ENCODE peak calls at places on chromosomes 7 and 10, in eight cellular contexts. One of them, this sample, is unnamed.
A peak's percentile ranks its signal among the peaks of the same experiment; 100 is the strongest.

GRCh38 chr10:54159924-54160323 is 641.1 kb downstream of the PCDH15 start:
- DNase-seq in heart right ventricle: no peak
- DNase-seq in tibial artery: no peak
- DNase-seq in left kidney: no peak
- DNase-seq in activated CD4-positive, alpha-beta T cell treated with anti-CD3 and anti-CD28 coated beads, Interleukin-2, amount 50 U/mL, for 48 hours: no peak
- DNase-seq in IMR-90: no peak
- DNase-seq in activated CD8-positive, alpha-beta T cell treated with anti-CD3 and anti-CD28 coated beads for 36 hours: no peak
- DNase-seq in PC-3: no peak
- DNase-seq in this sample: no peak

GRCh38 chr10:26969145-26969926 is 108.6 kb upstream of the ABI1 start:
- DNase-seq in activated CD8-positive, alpha-beta T cell treated with anti-CD3 and anti-CD28 coated beads for 36 hours: peak; percentile 20
- DNase-seq in PC-3: no peak
- DNase-seq in tibial artery: no peak
- DNase-seq in activated CD4-positive, alpha-beta T cell treated with anti-CD3 and anti-CD28 coated beads, Interleukin-2, amount 50 U/mL, for 48 hours: peak; percentile 26
- DNase-seq in IMR-90: no peak
- DNase-seq in heart right ventricle: no peak
- DNase-seq in left kidney: no peak
- DNase-seq in this sample: no peak

GRCh38 chr7:73830618-73830871 is 251 bp upstream of the CLDN4 start:
- DNase-seq in activated CD4-positive, alpha-beta T cell treated with anti-CD3 and anti-CD28 coated beads, Interleukin-2, amount 50 U/mL, for 48 hours: no peak
- DNase-seq in tibial artery: no peak
- DNase-seq in left kidney: no peak
- DNase-seq in activated CD8-positive, alpha-beta T cell treated with anti-CD3 and anti-CD28 coated beads for 36 hours: no peak
- DNase-seq in PC-3: no peak
- DNase-seq in IMR-90: peak; percentile 28
- DNase-seq in heart right ventricle: no peak
- DNase-seq in this sample: no peak

GRCh38 chr10:9076066-9076465 is 1021.6 kb downstream of the GATA3 start:
- DNase-seq in activated CD4-positive, alpha-beta T cell treated with anti-CD3 and anti-CD28 coated beads, Interleukin-2, amount 50 U/mL, for 48 hours: no peak
- DNase-seq in IMR-90: no peak
- DNase-seq in heart right ventricle: no peak
- DNase-seq in PC-3: no peak
- DNase-seq in tibial artery: no peak
- DNase-seq in left kidney: no peak
- DNase-seq in activated CD8-positive, alpha-beta T cell treated with anti-CD3 and anti-CD28 coated beads for 36 hours: peak; percentile 25
- DNase-seq in this sample: no peak

GRCh38 chr10:110775022-110775379 is 96.7 kb upstream of the PDCD4 start:
- DNase-seq in heart right ventricle: no peak
- DNase-seq in activated CD4-positive, alpha-beta T cell treated with anti-CD3 and anti-CD28 coated beads, Interleukin-2, amount 50 U/mL, for 48 hours: no peak
- DNase-seq in PC-3: peak; percentile 90
- DNase-seq in IMR-90: no peak
- DNase-seq in tibial artery: no peak
- DNase-seq in activated CD8-positive, alpha-beta T cell treated with anti-CD3 and anti-CD28 coated beads for 36 hours: no peak
- DNase-seq in left kidney: no peak
- DNase-seq in this sample: peak; percentile 42

GRCh38 chr10:43371418-43371817 is at the start of gene FXYD4:
- DNase-seq in PC-3: no peak
- DNase-seq in left kidney: no peak
- DNase-seq in tibial artery: no peak
- DNase-seq in IMR-90: no peak
- DNase-seq in activated CD8-positive, alpha-beta T cell treated with anti-CD3 and anti-CD28 coated beads for 36 hours: no peak
- DNase-seq in heart right ventricle: no peak
- DNase-seq in activated CD4-positive, alpha-beta T cell treated with anti-CD3 and anti-CD28 coated beads, Interleukin-2, amount 50 U/mL, for 48 hours: no peak
- DNase-seq in this sample: no peak

GRCh38 chr10:100101526-100102076 is 19.9 kb upstream of the CPN1 start:
- DNase-seq in tibial artery: no peak
- DNase-seq in left kidney: no peak
- DNase-seq in IMR-90: peak; percentile 6
- DNase-seq in activated CD4-positive, alpha-beta T cell treated with anti-CD3 and anti-CD28 coated beads, Interleukin-2, amount 50 U/mL, for 48 hours: no peak
- DNase-seq in PC-3: peak; percentile 53
- DNase-seq in activated CD8-positive, alpha-beta T cell treated with anti-CD3 and anti-CD28 coated beads for 36 hours: no peak
- DNase-seq in heart right ventricle: no peak
- DNase-seq in this sample: peak; percentile 10

GRCh38 chr10:122530177-122530576 is 30.4 kb upstream of the DMBT1 start:
- DNase-seq in IMR-90: no peak
- DNase-seq in PC-3: no peak
- DNase-seq in activated CD8-positive, alpha-beta T cell treated with anti-CD3 and anti-CD28 coated beads for 36 hours: no peak
- DNase-seq in tibial artery: no peak
- DNase-seq in heart right ventricle: peak; percentile 37
- DNase-seq in activated CD4-positive, alpha-beta T cell treated with anti-CD3 and anti-CD28 coated beads, Interleukin-2, amount 50 U/mL, for 48 hours: no peak
- DNase-seq in left kidney: peak; percentile 43
- DNase-seq in this sample: peak; percentile 44

GRCh38 chr7:2090526-2091520 is 141.9 kb downstream of the MAD1L1 start:
- DNase-seq in activated CD4-positive, alpha-beta T cell treated with anti-CD3 and anti-CD28 coated beads, Interleukin-2, amount 50 U/mL, for 48 hours: no peak
- DNase-seq in left kidney: no peak
- DNase-seq in activated CD8-positive, alpha-beta T cell treated with anti-CD3 and anti-CD28 coated beads for 36 hours: no peak
- DNase-seq in heart right ventricle: no peak
- DNase-seq in PC-3: no peak
- DNase-seq in IMR-90: no peak
- DNase-seq in tibial artery: no peak
- DNase-seq in this sample: no peak

GRCh38 chr7:128112018-128112780 is 81.0 kb upstream of the LRRC4 start:
- DNase-seq in PC-3: no peak
- DNase-seq in activated CD8-positive, alpha-beta T cell treated with anti-CD3 and anti-CD28 coated beads for 36 hours: no peak
- DNase-seq in tibial artery: peak; percentile 52
- DNase-seq in heart right ventricle: no peak
- DNase-seq in IMR-90: no peak
- DNase-seq in left kidney: no peak
- DNase-seq in activated CD4-positive, alpha-beta T cell treated with anti-CD3 and anti-CD28 coated beads, Interleukin-2, amount 50 U/mL, for 48 hours: no peak
- DNase-seq in this sample: no peak

GRCh38 chr10:27240891-27241639 is 468 bp upstream of the ACBD5 start:
- DNase-seq in PC-3: peak; percentile 13
- DNase-seq in activated CD4-positive, alpha-beta T cell treated with anti-CD3 and anti-CD28 coated beads, Interleukin-2, amount 50 U/mL, for 48 hours: peak; percentile 46
- DNase-seq in IMR-90: no peak
- DNase-seq in left kidney: peak; percentile 44
- DNase-seq in heart right ventricle: no peak
- DNase-seq in activated CD8-positive, alpha-beta T cell treated with anti-CD3 and anti-CD28 coated beads for 36 hours: peak; percentile 51
- DNase-seq in tibial artery: no peak
- DNase-seq in this sample: peak; percentile 16

GRCh38 chr10:77537720-77538373 is 99.8 kb downstream of the KCNMA1 start:
- DNase-seq in heart right ventricle: no peak
- DNase-seq in left kidney: peak; percentile 39
- DNase-seq in activated CD8-positive, alpha-beta T cell treated with anti-CD3 and anti-CD28 coated beads for 36 hours: no peak
- DNase-seq in tibial artery: peak; percentile 86
- DNase-seq in PC-3: no peak
- DNase-seq in IMR-90: peak; percentile 42
- DNase-seq in activated CD4-positive, alpha-beta T cell treated with anti-CD3 and anti-CD28 coated beads, Interleukin-2, amount 50 U/mL, for 48 hours: no peak
- DNase-seq in this sample: no peak

GRCh38 chr10:29035721-29036120 is 253.1 kb upstream of the LYZL1 start:
- DNase-seq in PC-3: no peak
- DNase-seq in tibial artery: no peak
- DNase-seq in activated CD8-positive, alpha-beta T cell treated with anti-CD3 and anti-CD28 coated beads for 36 hours: no peak
- DNase-seq in IMR-90: no peak
- DNase-seq in heart right ventricle: no peak
- DNase-seq in left kidney: no peak
- DNase-seq in activated CD4-positive, alpha-beta T cell treated with anti-CD3 and anti-CD28 coated beads, Interleukin-2, amount 50 U/mL, for 48 hours: no peak
- DNase-seq in this sample: no peak

GRCh38 chr7:84232653-84233052 is 38.1 kb upstream of the SEMA3A start:
- DNase-seq in left kidney: no peak
- DNase-seq in PC-3: peak; percentile 46
- DNase-seq in activated CD8-positive, alpha-beta T cell treated with anti-CD3 and anti-CD28 coated beads for 36 hours: no peak
- DNase-seq in activated CD4-positive, alpha-beta T cell treated with anti-CD3 and anti-CD28 coated beads, Interleukin-2, amount 50 U/mL, for 48 hours: no peak
- DNase-seq in heart right ventricle: no peak
- DNase-seq in tibial artery: no peak
- DNase-seq in IMR-90: peak; percentile 93
- DNase-seq in this sample: peak; percentile 29

GRCh38 chr7:151862606-151863381 is 14.1 kb downstream of the PRKAG2 start:
- DNase-seq in PC-3: no peak
- DNase-seq in activated CD8-positive, alpha-beta T cell treated with anti-CD3 and anti-CD28 coated beads for 36 hours: no peak
- DNase-seq in left kidney: no peak
- DNase-seq in IMR-90: no peak
- DNase-seq in heart right ventricle: no peak
- DNase-seq in tibial artery: no peak
- DNase-seq in activated CD4-positive, alpha-beta T cell treated with anti-CD3 and anti-CD28 coated beads, Interleukin-2, amount 50 U/mL, for 48 hours: no peak
- DNase-seq in this sample: no peak

GRCh38 chr7:114689391-114689790 is 232.5 kb upstream of the MDFIC start:
- DNase-seq in IMR-90: no peak
- DNase-seq in heart right ventricle: no peak
- DNase-seq in activated CD8-positive, alpha-beta T cell treated with anti-CD3 and anti-CD28 coated beads for 36 hours: no peak
- DNase-seq in PC-3: no peak
- DNase-seq in activated CD4-positive, alpha-beta T cell treated with anti-CD3 and anti-CD28 coated beads, Interleukin-2, amount 50 U/mL, for 48 hours: no peak
- DNase-seq in tibial artery: no peak
- DNase-seq in left kidney: peak; percentile 87
- DNase-seq in this sample: no peak

GRCh38 chr7:105473163-105473562 is 48.9 kb downstream of the PUS7 start:
- DNase-seq in activated CD8-positive, alpha-beta T cell treated with anti-CD3 and anti-CD28 coated beads for 36 hours: no peak
- DNase-seq in heart right ventricle: no peak
- DNase-seq in left kidney: no peak
- DNase-seq in tibial artery: no peak
- DNase-seq in activated CD4-positive, alpha-beta T cell treated with anti-CD3 and anti-CD28 coated beads, Interleukin-2, amount 50 U/mL, for 48 hours: no peak
- DNase-seq in PC-3: no peak
- DNase-seq in IMR-90: peak; percentile 91
- DNase-seq in this sample: peak; percentile 31

GRCh38 chr10:30997536-30998252 is 34.0 kb downstream of the ZNF438 start:
- DNase-seq in IMR-90: no peak
- DNase-seq in PC-3: no peak
- DNase-seq in heart right ventricle: no peak
- DNase-seq in tibial artery: no peak
- DNase-seq in left kidney: no peak
- DNase-seq in activated CD8-positive, alpha-beta T cell treated with anti-CD3 and anti-CD28 coated beads for 36 hours: no peak
- DNase-seq in activated CD4-positive, alpha-beta T cell treated with anti-CD3 and anti-CD28 coated beads, Interleukin-2, amount 50 U/mL, for 48 hours: no peak
- DNase-seq in this sample: no peak

GRCh38 chr10:129288940-129289468 is 178.0 kb upstream of the MGMT start:
- DNase-seq in heart right ventricle: no peak
- DNase-seq in IMR-90: no peak
- DNase-seq in activated CD4-positive, alpha-beta T cell treated with anti-CD3 and anti-CD28 coated beads, Interleukin-2, amount 50 U/mL, for 48 hours: no peak
- DNase-seq in PC-3: no peak
- DNase-seq in activated CD8-positive, alpha-beta T cell treated with anti-CD3 and anti-CD28 coated beads for 36 hours: no peak
- DNase-seq in tibial artery: no peak
- DNase-seq in left kidney: no peak
- DNase-seq in this sample: no peak

GRCh38 chr10:101035916-101036702 is 5.1 kb downstream of the SFXN3 start:
- DNase-seq in IMR-90: no peak
- DNase-seq in PC-3: no peak
- DNase-seq in tibial artery: no peak
- DNase-seq in activated CD8-positive, alpha-beta T cell treated with anti-CD3 and anti-CD28 coated beads for 36 hours: no peak
- DNase-seq in heart right ventricle: no peak
- DNase-seq in left kidney: no peak
- DNase-seq in activated CD4-positive, alpha-beta T cell treated with anti-CD3 and anti-CD28 coated beads, Interleukin-2, amount 50 U/mL, for 48 hours: no peak
- DNase-seq in this sample: no peak

GRCh38 chr10:59227136-59227673 is 50.8 kb downstream of the PHYHIPL start:
- DNase-seq in PC-3: peak; percentile 25
- DNase-seq in activated CD8-positive, alpha-beta T cell treated with anti-CD3 and anti-CD28 coated beads for 36 hours: no peak
- DNase-seq in activated CD4-positive, alpha-beta T cell treated with anti-CD3 and anti-CD28 coated beads, Interleukin-2, amount 50 U/mL, for 48 hours: no peak
- DNase-seq in left kidney: no peak
- DNase-seq in heart right ventricle: no peak
- DNase-seq in IMR-90: no peak
- DNase-seq in tibial artery: no peak
- DNase-seq in this sample: no peak

GRCh38 chr7:36208997-36209813 is 56.2 kb downstream of the EEPD1 start:
- DNase-seq in activated CD8-positive, alpha-beta T cell treated with anti-CD3 and anti-CD28 coated beads for 36 hours: no peak
- DNase-seq in heart right ventricle: no peak
- DNase-seq in PC-3: peak; percentile 11
- DNase-seq in activated CD4-positive, alpha-beta T cell treated with anti-CD3 and anti-CD28 coated beads, Interleukin-2, amount 50 U/mL, for 48 hours: no peak
- DNase-seq in left kidney: no peak
- DNase-seq in IMR-90: peak; percentile 62
- DNase-seq in tibial artery: no peak
- DNase-seq in this sample: no peak

GRCh38 chr7:114889646-114890285 is 32.1 kb upstream of the MDFIC start:
- DNase-seq in activated CD4-positive, alpha-beta T cell treated with anti-CD3 and anti-CD28 coated beads, Interleukin-2, amount 50 U/mL, for 48 hours: no peak
- DNase-seq in left kidney: no peak
- DNase-seq in PC-3: peak; percentile 87
- DNase-seq in tibial artery: no peak
- DNase-seq in activated CD8-positive, alpha-beta T cell treated with anti-CD3 and anti-CD28 coated beads for 36 hours: peak; percentile 28
- DNase-seq in heart right ventricle: no peak
- DNase-seq in IMR-90: peak; percentile 99
- DNase-seq in this sample: peak; percentile 98

GRCh38 chr10:91700788-91701444 is 68.0 kb upstream of the PPP1R3C start:
- DNase-seq in PC-3: peak; percentile 77
- DNase-seq in left kidney: no peak
- DNase-seq in activated CD8-positive, alpha-beta T cell treated with anti-CD3 and anti-CD28 coated beads for 36 hours: no peak
- DNase-seq in IMR-90: peak; percentile 81
- DNase-seq in activated CD4-positive, alpha-beta T cell treated with anti-CD3 and anti-CD28 coated beads, Interleukin-2, amount 50 U/mL, for 48 hours: no peak
- DNase-seq in tibial artery: no peak
- DNase-seq in heart right ventricle: no peak
- DNase-seq in this sample: peak; percentile 26

GRCh38 chr10:4498763-4499251 is 327.2 kb upstream of the AKR1E2 start:
- DNase-seq in tibial artery: no peak
- DNase-seq in heart right ventricle: peak; percentile 23
- DNase-seq in activated CD4-positive, alpha-beta T cell treated with anti-CD3 and anti-CD28 coated beads, Interleukin-2, amount 50 U/mL, for 48 hours: no peak
- DNase-seq in activated CD8-positive, alpha-beta T cell treated with anti-CD3 and anti-CD28 coated beads for 36 hours: no peak
- DNase-seq in IMR-90: peak; percentile 94
- DNase-seq in left kidney: peak; percentile 24
- DNase-seq in PC-3: peak; percentile 45
- DNase-seq in this sample: peak; percentile 84

GRCh38 chr7:70719120-70719519 is 412.8 kb upstream of the GALNT17 start:
- DNase-seq in activated CD8-positive, alpha-beta T cell treated with anti-CD3 and anti-CD28 coated beads for 36 hours: no peak
- DNase-seq in heart right ventricle: no peak
- DNase-seq in IMR-90: no peak
- DNase-seq in tibial artery: no peak
- DNase-seq in left kidney: peak; percentile 74
- DNase-seq in activated CD4-positive, alpha-beta T cell treated with anti-CD3 and anti-CD28 coated beads, Interleukin-2, amount 50 U/mL, for 48 hours: no peak
- DNase-seq in PC-3: no peak
- DNase-seq in this sample: no peak

GRCh38 chr10:33273295-33274002 is 61.0 kb downstream of the NRP1 start:
- DNase-seq in activated CD8-positive, alpha-beta T cell treated with anti-CD3 and anti-CD28 coated beads for 36 hours: no peak
- DNase-seq in heart right ventricle: peak; percentile 87
- DNase-seq in PC-3: peak; percentile 100
- DNase-seq in left kidney: peak; percentile 58
- DNase-seq in tibial artery: peak; percentile 96
- DNase-seq in IMR-90: peak; percentile 96
- DNase-seq in activated CD4-positive, alpha-beta T cell treated with anti-CD3 and anti-CD28 coated beads, Interleukin-2, amount 50 U/mL, for 48 hours: no peak
- DNase-seq in this sample: peak; percentile 98

GRCh38 chr7:89283311-89283710 is 487.8 kb upstream of the TEX47 start:
- DNase-seq in heart right ventricle: no peak
- DNase-seq in activated CD8-positive, alpha-beta T cell treated with anti-CD3 and anti-CD28 coated beads for 36 hours: no peak
- DNase-seq in IMR-90: no peak
- DNase-seq in left kidney: no peak
- DNase-seq in tibial artery: no peak
- DNase-seq in PC-3: no peak
- DNase-seq in activated CD4-positive, alpha-beta T cell treated with anti-CD3 and anti-CD28 coated beads, Interleukin-2, amount 50 U/mL, for 48 hours: no peak
- DNase-seq in this sample: no peak

GRCh38 chr7:131521651-131522163 is 34.7 kb downstream of the PODXL start:
- DNase-seq in IMR-90: no peak
- DNase-seq in heart right ventricle: peak; percentile 66
- DNase-seq in activated CD8-positive, alpha-beta T cell treated with anti-CD3 and anti-CD28 coated beads for 36 hours: no peak
- DNase-seq in PC-3: peak; percentile 73
- DNase-seq in activated CD4-positive, alpha-beta T cell treated with anti-CD3 and anti-CD28 coated beads, Interleukin-2, amount 50 U/mL, for 48 hours: no peak
- DNase-seq in tibial artery: peak; percentile 65
- DNase-seq in left kidney: peak; percentile 44
- DNase-seq in this sample: peak; percentile 66

GRCh38 chr7:98988641-98989040 is 110.3 kb downstream of the TRRAP start:
- DNase-seq in activated CD8-positive, alpha-beta T cell treated with anti-CD3 and anti-CD28 coated beads for 36 hours: no peak
- DNase-seq in IMR-90: no peak
- DNase-seq in left kidney: no peak
- DNase-seq in activated CD4-positive, alpha-beta T cell treated with anti-CD3 and anti-CD28 coated beads, Interleukin-2, amount 50 U/mL, for 48 hours: no peak
- DNase-seq in PC-3: no peak
- DNase-seq in heart right ventricle: no peak
- DNase-seq in tibial artery: peak; percentile 12
- DNase-seq in this sample: no peak

GRCh38 chr10:96991313-96991841 is 159.3 kb downstream of the LCOR start:
- DNase-seq in activated CD4-positive, alpha-beta T cell treated with anti-CD3 and anti-CD28 coated beads, Interleukin-2, amount 50 U/mL, for 48 hours: no peak
- DNase-seq in IMR-90: peak; percentile 90
- DNase-seq in activated CD8-positive, alpha-beta T cell treated with anti-CD3 and anti-CD28 coated beads for 36 hours: no peak
- DNase-seq in left kidney: no peak
- DNase-seq in PC-3: peak; percentile 40
- DNase-seq in tibial artery: no peak
- DNase-seq in heart right ventricle: no peak
- DNase-seq in this sample: peak; percentile 63

GRCh38 chr7:132622081-132622480 is 45.8 kb upstream of the PLXNA4 start:
- DNase-seq in tibial artery: no peak
- DNase-seq in left kidney: no peak
- DNase-seq in heart right ventricle: no peak
- DNase-seq in IMR-90: no peak
- DNase-seq in PC-3: no peak
- DNase-seq in activated CD8-positive, alpha-beta T cell treated with anti-CD3 and anti-CD28 coated beads for 36 hours: no peak
- DNase-seq in activated CD4-positive, alpha-beta T cell treated with anti-CD3 and anti-CD28 coated beads, Interleukin-2, amount 50 U/mL, for 48 hours: no peak
- DNase-seq in this sample: no peak

GRCh38 chr10:95289003-95289920 is 1.5 kb downstream of the PDLIM1 start:
- DNase-seq in activated CD8-positive, alpha-beta T cell treated with anti-CD3 and anti-CD28 coated beads for 36 hours: no peak
- DNase-seq in left kidney: peak; percentile 67
- DNase-seq in PC-3: peak; percentile 71
- DNase-seq in activated CD4-positive, alpha-beta T cell treated with anti-CD3 and anti-CD28 coated beads, Interleukin-2, amount 50 U/mL, for 48 hours: no peak
- DNase-seq in IMR-90: no peak
- DNase-seq in heart right ventricle: no peak
- DNase-seq in tibial artery: no peak
- DNase-seq in this sample: no peak

GRCh38 chr7:101529560-101529959 is 99.5 kb downstream of the MYL10 start:
- DNase-seq in activated CD8-positive, alpha-beta T cell treated with anti-CD3 and anti-CD28 coated beads for 36 hours: no peak
- DNase-seq in activated CD4-positive, alpha-beta T cell treated with anti-CD3 and anti-CD28 coated beads, Interleukin-2, amount 50 U/mL, for 48 hours: no peak
- DNase-seq in left kidney: no peak
- DNase-seq in heart right ventricle: no peak
- DNase-seq in IMR-90: no peak
- DNase-seq in tibial artery: no peak
- DNase-seq in PC-3: no peak
- DNase-seq in this sample: no peak

This sample was measured in A172.